ENCODE peak calls at places on chromosomes 5 and 9, in four cellular contexts. K is T-cell, Q is GM04503, V is SK-MEL-5. G is an unnamed sample.

GRCh38 chr5:27911216-27911615 is 872.8 kb upstream of the CDH9 start:
- DNase-seq in K (no peak), Q (no peak), V (no peak), G (no peak)

GRCh38 chr9:14089051-14089798 is 224.7 kb downstream of the NFIB start:
- DNase-seq in K (no peak), Q (no peak), V (no peak), G (no peak)

GRCh38 chr5:62778327-62779009 is 199.8 kb downstream of the LRRC70 start:
- DNase-seq in K (no peak), Q (no peak), V (no peak), G (no peak)

GRCh38 chr5:107067391-107067790 is 603.3 kb downstream of the EFNA5 start:
- DNase-seq in K (no peak), Q (no peak), V (peak), G (no peak)

GRCh38 chr5:131262953-131263541 is 806 bp upstream of the CDC42SE2 start:
- DNase-seq in K (no peak), Q (no peak), V (peak), G (peak)

GRCh38 chr9:125021069-125021468 is 80.2 kb upstream of the GOLGA1 start:
- DNase-seq in K (no peak), Q (no peak), V (no peak), G (no peak)

GRCh38 chr9:106878943-106879916 is 16.3 kb downstream of the ZNF462 start:
- DNase-seq in K (no peak), Q (peak), V (peak), G (peak)

GRCh38 chr5:135438712-135439111 is 8.4 kb downstream of the DCANP1 start:
- DNase-seq in K (no peak), Q (no peak), V (no peak), G (no peak)

GRCh38 chr9:90024419-90024818 is 419.6 kb downstream of the GADD45G start:
- DNase-seq in K (no peak), Q (no peak), V (no peak), G (no peak)

GRCh38 chr5:120239076-120239475 is 225.0 kb upstream of the PRR16 start:
- DNase-seq in K (no peak), Q (no peak), V (no peak), G (no peak)

GRCh38 chr9:27518006-27518405 is 6.1 kb upstream of the IFNK start:
- DNase-seq in K (no peak), Q (no peak), V (no peak), G (no peak)

G was measured in gastrocnemius medialis.